ENCODE peak calls at places on chromosomes 7 and 10, in five cellular contexts. S is mesothelial cell of epicardium, W is AG08396, E is spleen, Z is T-helper 1 cell. V is an unnamed sample.

GRCh38 chr10:132036153-132036886 is 29.4 kb upstream of the JAKMIP3 start:
- DNase-seq in S (no peak), W (peak), E (peak), Z (no peak), V (no peak)

GRCh38 chr10:110488124-110488681 is 9.5 kb upstream of the DUSP5 start:
- DNase-seq in S (no peak), W (no peak), E (no peak), Z (no peak), V (no peak)

GRCh38 chr10:124564881-124565280 is 103.3 kb downstream of the LHPP start:
- DNase-seq in S (no peak), W (no peak), E (no peak), Z (no peak), V (no peak)

GRCh38 chr10:91220954-91221696 is 662 bp downstream of the PCGF5 start:
- DNase-seq in S (peak), W (peak), E (no peak), Z (no peak), V (no peak)

GRCh38 chr7:139644191-139644590 is 120.7 kb downstream of the CLEC2L start:
- DNase-seq in S (no peak), W (no peak), E (no peak), Z (no peak), V (no peak)

GRCh38 chr7:105787793-105788192 is 88.6 kb downstream of the ATXN7L1 start:
- DNase-seq in S (no peak), W (no peak), E (no peak), Z (no peak), V (no peak)

GRCh38 chr7:55127135-55127551 is 108.3 kb downstream of the EGFR start:
- DNase-seq in S (no peak), W (no peak), E (no peak), Z (no peak), V (no peak)

GRCh38 chr7:157646551-157646950 is 309.7 kb downstream of the DNAJB6 start:
- DNase-seq in S (no peak), W (no peak), E (no peak), Z (no peak), V (no peak)

GRCh38 chr10:131071721-131072120 is 239.8 kb downstream of the TCERG1L start:
- DNase-seq in S (no peak), W (no peak), E (peak), Z (no peak), V (no peak)

GRCh38 chr7:42959549-42959948 is 27.4 kb downstream of the MRPL32 start:
- DNase-seq in S (no peak), W (no peak), E (no peak), Z (no peak), V (no peak)

V was measured in natural killer cell.